ENCODE peak calls at places on chromosome 1, in seven cellular contexts. V is H9, H is H1, N is mesendoderm, R is mesenchymal stem cell, J is IMR-90, W is trophoblast cell. O is an unnamed sample.

GRCh38 chr1:112264010-112264409 is 132.0 kb upstream of the CTTNBP2NL start:
- DNase-seq in R (peak), V (no peak), N (no peak), W (no peak), H (no peak), J (no peak), O (no peak)

GRCh38 chr1:154328318-154329151 is 3.2 kb downstream of the ATP8B2 start:
- DNase-seq in J (peak), V (peak), R (peak), H (no peak), W (peak), N (peak), O (no peak)

GRCh38 chr1:167678422-167678821 is 43.4 kb upstream of the MPZL1 start:
- DNase-seq in H (no peak), V (no peak), J (no peak), W (no peak), N (no peak), R (no peak), O (no peak)

GRCh38 chr1:235910357-235911299 is 43.9 kb upstream of the LYST start:
- DNase-seq in H (peak), W (peak), N (peak), J (peak), V (peak), R (peak), O (peak)

GRCh38 chr1:20981903-20982695 is 194.6 kb downstream of the EIF4G3 start:
- DNase-seq in V (no peak), N (no peak), W (peak), R (peak), H (no peak), J (peak), O (no peak)

GRCh38 chr1:38121231-38121680 is 74.7 kb upstream of the POU3F1 start:
- DNase-seq in N (no peak), H (no peak), J (no peak), W (no peak), R (no peak), V (no peak), O (no peak)

GRCh38 chr1:61013189-61013952 is 69.0 kb upstream of the NFIA start:
- DNase-seq in R (no peak), J (no peak), V (no peak), N (peak), H (no peak), W (no peak), O (no peak)

GRCh38 chr1:151472852-151473731 is 13.8 kb upstream of the POGZ start:
- DNase-seq in W (peak), V (peak), N (peak), H (no peak), J (peak), R (peak), O (peak)

GRCh38 chr1:111862599-111862998 is 106.9 kb downstream of the DDX20 start:
- DNase-seq in J (no peak), H (no peak), W (no peak), R (no peak), V (no peak), N (no peak), O (no peak)

GRCh38 chr1:111746614-111746999 is 7.4 kb upstream of the INKA2 start:
- DNase-seq in J (no peak), H (no peak), W (no peak), V (no peak), N (peak), R (no peak), O (no peak)

GRCh38 chr1:3899776-3900149 is 309 bp downstream of the C1orf174 start:
- DNase-seq in J (no peak), V (no peak), R (no peak), W (no peak), N (no peak), H (no peak), O (no peak)

GRCh38 chr1:57165546-57165945 is 199.7 kb upstream of the C8B start:
- DNase-seq in H (no peak), J (peak), R (no peak), W (peak), N (no peak), V (no peak), O (no peak)

GRCh38 chr1:27961646-27962221 is 2.0 kb downstream of the XKR8 start:
- DNase-seq in R (no peak), V (peak), W (no peak), J (no peak), N (no peak), H (no peak), O (no peak)

GRCh38 chr1:170586321-170586855 is 54.4 kb downstream of the GORAB start:
- DNase-seq in R (no peak), H (no peak), V (no peak), J (no peak), W (peak), N (peak), O (peak)

GRCh38 chr1:182301467-182302198 is 90.0 kb downstream of the GLUL start:
- DNase-seq in N (peak), V (no peak), H (no peak), W (peak), R (peak), J (peak), O (no peak)

GRCh38 chr1:143497374-143497747 is 474.4 kb downstream of the FAM72C start:
- DNase-seq in H (no peak), N (no peak), V (peak), W (peak), J (no peak), R (no peak), O (no peak)

GRCh38 chr1:78619803-78620579 is at the start of gene IFI44L:
- DNase-seq in N (no peak), R (peak), V (no peak), W (peak), H (no peak), J (peak), O (no peak)

GRCh38 chr1:100482748-100483147 is 55.2 kb upstream of the GPR88 start:
- DNase-seq in J (no peak), H (no peak), N (no peak), R (no peak), W (no peak), V (no peak), O (no peak)

GRCh38 chr1:57623039-57623790 is 199.4 kb upstream of the DAB1 start:
- DNase-seq in N (peak), J (peak), W (no peak), V (peak), H (no peak), R (peak), O (no peak)

GRCh38 chr1:179816196-179816960 is 61.2 kb downstream of the TOR1AIP2 start:
- DNase-seq in H (no peak), V (no peak), R (no peak), W (no peak), N (no peak), J (peak), O (no peak)

GRCh38 chr1:62716397-62716796 is 28.2 kb upstream of the DOCK7 start:
- DNase-seq in R (peak), N (no peak), J (no peak), V (no peak), W (peak), H (no peak), O (no peak)

GRCh38 chr1:155729031-155729898 is 40.4 kb downstream of the DAP3 start:
- DNase-seq in W (peak), R (peak), V (peak), H (peak), J (peak), N (peak), O (peak)

GRCh38 chr1:228088586-228089498 is 6.3 kb downstream of the ARF1 start:
- DNase-seq in J (no peak), H (no peak), W (peak), V (no peak), N (no peak), R (peak), O (no peak)

GRCh38 chr1:29579821-29580425 is 343.6 kb downstream of the PTPRU start:
- DNase-seq in W (peak), N (no peak), V (no peak), J (peak), H (no peak), R (peak), O (no peak)

GRCh38 chr1:70319750-70320149 is 34.8 kb downstream of the ANKRD13C start:
- DNase-seq in J (peak), R (peak), H (no peak), W (no peak), N (no peak), V (no peak), O (no peak)

GRCh38 chr1:109425391-109425790 is 857 bp downstream of the PSMA5 start:
- DNase-seq in H (no peak), R (peak), V (no peak), J (peak), N (peak), W (peak), O (no peak)

GRCh38 chr1:229661897-229662296 is 35.9 kb downstream of the URB2 start:
- DNase-seq in R (no peak), W (no peak), J (no peak), H (no peak), V (no peak), N (no peak), O (no peak)
- H3K27ac ChIP-seq in R (no peak), W (no peak), J (no peak), H (no peak), V (no peak), N (no peak), O (no peak)

GRCh38 chr1:1948783-1949182 is 29.7 kb upstream of the TMEM52 start:
- DNase-seq in H (no peak), R (no peak), N (no peak), V (no peak), J (no peak), W (no peak), O (no peak)
- H3K23ac ChIP-seq in H (no peak), R (no peak), N (no peak), V (no peak), J (no peak), W (no peak), O (no peak)

DNA sequence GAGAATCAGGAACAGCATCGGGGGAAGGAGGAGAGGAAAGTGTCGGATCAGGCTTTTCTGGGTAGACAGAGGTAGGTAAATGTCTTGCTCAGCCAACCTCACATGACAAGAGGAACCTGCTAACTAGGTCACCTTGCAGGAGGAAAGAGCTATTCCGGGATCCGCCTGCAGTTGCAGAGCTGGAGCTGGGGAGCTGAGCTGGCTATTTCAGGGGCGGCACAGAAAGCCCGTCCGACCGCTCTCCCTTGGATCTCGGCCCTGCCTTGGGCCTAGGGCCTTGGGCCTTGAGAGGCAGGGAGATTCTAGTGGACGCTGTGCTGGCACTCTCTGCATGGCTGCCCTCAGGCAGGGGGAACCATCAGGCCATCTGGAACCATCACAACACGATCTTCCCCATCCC is 56.5 kb upstream of the CTPS1 start:
- DNase-seq in H (no peak), J (no peak), N (no peak), V (peak), R (no peak), W (no peak), O (no peak)
- H3K27ac ChIP-seq in H (no peak), J (no peak), N (no peak), V (no peak), R (no peak), W (no peak), O (no peak)

GRCh38 chr1:204937901-204938300 is 67.2 kb downstream of the NFASC start:
- DNase-seq in W (no peak), J (no peak), N (no peak), R (no peak), V (no peak), H (no peak), O (no peak)

GRCh38 chr1:204936765-204937164 is 66.1 kb downstream of the NFASC start:
- DNase-seq in R (no peak), N (no peak), J (no peak), W (no peak), V (no peak), H (no peak), O (no peak)

GRCh38 chr1:204941415-204942338 is 71.0 kb downstream of the NFASC start:
- DNase-seq in J (peak), H (peak), W (peak), V (peak), N (peak), R (peak), O (peak)

GRCh38 chr1:204943495-204943894 is 72.8 kb downstream of the NFASC start:
- DNase-seq in N (no peak), W (no peak), H (no peak), R (no peak), J (no peak), V (no peak), O (no peak)

GRCh38 chr1:204940591-204940990 is 69.9 kb downstream of the NFASC start:
- DNase-seq in N (no peak), H (no peak), V (no peak), J (peak), R (peak), W (peak), O (no peak)
- H3K23ac ChIP-seq in N (no peak), H (no peak), V (no peak), J (no peak), R (no peak), W (no peak), O (no peak)

GRCh38 chr1:1437033-1437903 is 1.8 kb downstream of the VWA1 start:
- DNase-seq in H (no peak), R (no peak), N (no peak), J (no peak), W (no peak), V (no peak), O (no peak)

GRCh38 chr1:1440262-1440772 is 4.8 kb downstream of the VWA1 start:
- DNase-seq in W (no peak), J (no peak), R (no peak), H (no peak), V (no peak), N (no peak), O (no peak)

GRCh38 chr1:1439550-1440261 is 4.2 kb downstream of the VWA1 start:
- DNase-seq in V (no peak), J (no peak), N (no peak), R (no peak), H (no peak), W (no peak), O (no peak)

GRCh38 chr1:1437904-1438376 is 2.5 kb downstream of the VWA1 start:
- DNase-seq in V (no peak), N (no peak), J (no peak), W (no peak), H (no peak), R (no peak), O (no peak)

GRCh38 chr1:1438531-1439381 is 3.3 kb downstream of the VWA1 start:
- DNase-seq in V (no peak), R (no peak), W (no peak), N (no peak), H (no peak), J (no peak), O (no peak)
- H3K27ac ChIP-seq in V (no peak), R (peak), W (peak), N (no peak), H (no peak), J (no peak), O (no peak)

GRCh38 chr1:159089184-159089791 is 12.7 kb upstream of the AIM2 start:
- DNase-seq in J (no peak), W (no peak), V (no peak), H (no peak), N (peak), R (no peak), O (no peak)

GRCh38 chr1:159088566-159089183 is 12.1 kb upstream of the AIM2 start:
- DNase-seq in H (no peak), N (no peak), J (no peak), W (no peak), R (no peak), V (no peak), O (no peak)

GRCh38 chr1:159090566-159091546 is 14.3 kb upstream of the AIM2 start:
- DNase-seq in W (no peak), H (no peak), V (no peak), J (peak), N (no peak), R (peak), O (no peak)

GRCh38 chr1:159084867-159085266 is 8.3 kb upstream of the AIM2 start:
- DNase-seq in N (no peak), V (no peak), H (no peak), J (no peak), W (peak), R (no peak), O (no peak)

DNA sequence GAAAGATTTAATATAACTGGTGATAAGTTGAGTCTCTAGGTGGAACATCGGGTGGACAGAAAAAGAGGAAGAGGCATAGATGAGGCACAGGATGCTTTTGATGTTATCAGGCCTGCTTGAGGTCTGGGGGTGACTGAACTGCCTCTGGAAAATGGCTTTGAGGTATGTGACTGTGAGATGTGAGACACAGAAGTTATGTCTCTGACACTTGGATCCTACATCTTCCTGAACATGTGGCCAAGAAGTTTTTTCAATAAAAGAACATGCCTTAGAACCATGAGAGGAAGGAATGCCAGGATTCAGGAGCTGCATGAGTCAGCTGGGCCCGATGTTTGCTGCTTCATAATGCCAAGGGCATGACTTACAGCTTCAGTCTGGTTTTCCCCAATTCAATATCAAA is 11.5 kb upstream of the AIM2 start:
- DNase-seq in N (no peak), H (no peak), W (no peak), V (no peak), J (peak), R (peak), O (no peak)
- H3K23ac ChIP-seq in N (no peak), H (no peak), W (no peak), V (no peak), J (no peak), R (no peak), O (no peak)

O was measured in neuronal stem cell.